ENCODE peak calls at places on chromosomes 13 and 19, in six cellular contexts. I is H1; W is CD4-positive, alpha-beta T cell; Z is omental fat pad; J is K562; Q is astrocyte of the spinal cord. G is an unnamed sample.

GRCh38 chr13:97307882-97308624 is 85.9 kb downstream of the MBNL2 start:
- DNase-seq in I (no peak), W (no peak), Z (no peak), J (no peak), Q (peak; percentile 74), G (no peak)

GRCh38 chr13:30645629-30646028 is 27.9 kb downstream of the USPL1 start:
- DNase-seq in I (no peak), W (no peak), Z (no peak), J (no peak), Q (no peak), G (no peak)

GRCh38 chr13:41697578-41697977 is 240.2 kb downstream of the RGCC start:
- DNase-seq in I (peak; percentile 48), W (no peak), Z (no peak), J (no peak), Q (no peak), G (no peak)

GRCh38 chr19:33240181-33240771 is 14.6 kb upstream of the SLC7A10 start:
- DNase-seq in I (no peak), W (no peak), Z (no peak), J (no peak), Q (no peak), G (no peak)

GRCh38 chr19:57280913-57281425 is 684 bp downstream of the ZNF460 start:
- DNase-seq in I (no peak), W (no peak), Z (no peak), J (peak; percentile 37), Q (no peak), G (no peak)

GRCh38 chr13:98792784-98793183 is 40.3 kb upstream of the SLC15A1 start:
- DNase-seq in I (peak; percentile 24), W (no peak), Z (no peak), J (no peak), Q (no peak), G (no peak)

GRCh38 chr13:45718063-45718462 is 15.9 kb downstream of the CBY2 start:
- DNase-seq in I (no peak), W (no peak), Z (no peak), J (peak; percentile 21), Q (peak; percentile 22), G (no peak)

GRCh38 chr19:17686592-17687042 is 1.5 kb downstream of the UNC13A start:
- DNase-seq in I (peak; percentile 85), W (no peak), Z (no peak), J (peak; percentile 74), Q (peak; percentile 42), G (peak; percentile 43)

GRCh38 chr19:32822916-32823746 is 46.4 kb downstream of the SLC7A9 start:
- DNase-seq in I (no peak), W (no peak), Z (no peak), J (no peak), Q (no peak), G (no peak)

GRCh38 chr13:110876592-110876991 is 38.3 kb downstream of the ANKRD10 start:
- DNase-seq in I (no peak), W (no peak), Z (no peak), J (no peak), Q (no peak), G (no peak)

GRCh38 chr13:35190241-35190640 is 248.2 kb downstream of the NBEA start:
- DNase-seq in I (no peak), W (no peak), Z (no peak), J (no peak), Q (no peak), G (no peak)

GRCh38 chr13:112072531-112073244 is 5.7 kb downstream of the SOX1 start:
- DNase-seq in I (peak; percentile 88), W (no peak), Z (no peak), J (no peak), Q (no peak), G (peak; percentile 79)

GRCh38 chr13:42740753-42741152 is 40.6 kb upstream of the FAM216B start:
- DNase-seq in I (no peak), W (no peak), Z (no peak), J (peak; percentile 2), Q (no peak), G (no peak)

GRCh38 chr13:52348983-52349780 is 56.8 kb downstream of the THSD1 start:
- DNase-seq in I (no peak), W (no peak), Z (no peak), J (peak; percentile 26), Q (peak; percentile 57), G (no peak)

GRCh38 chr19:7789447-7789846 is 26.4 kb downstream of the CLEC4M start:
- DNase-seq in I (peak; percentile 89), W (peak; percentile 38), Z (no peak), J (no peak), Q (no peak), G (no peak)

GRCh38 chr13:74056829-74057564 is 77.2 kb downstream of the KLF12 start:
- DNase-seq in I (no peak), W (no peak), Z (no peak), J (no peak), Q (no peak), G (no peak)

GRCh38 chr13:24274452-24274971 is 34.9 kb upstream of the C1QTNF9 start:
- DNase-seq in I (no peak), W (peak; percentile 42), Z (no peak), J (no peak), Q (no peak), G (no peak)

GRCh38 chr13:111187879-111188643 is 73.0 kb downstream of the ARHGEF7 start:
- DNase-seq in I (no peak), W (no peak), Z (no peak), J (no peak), Q (peak; percentile 64), G (no peak)

DNA sequence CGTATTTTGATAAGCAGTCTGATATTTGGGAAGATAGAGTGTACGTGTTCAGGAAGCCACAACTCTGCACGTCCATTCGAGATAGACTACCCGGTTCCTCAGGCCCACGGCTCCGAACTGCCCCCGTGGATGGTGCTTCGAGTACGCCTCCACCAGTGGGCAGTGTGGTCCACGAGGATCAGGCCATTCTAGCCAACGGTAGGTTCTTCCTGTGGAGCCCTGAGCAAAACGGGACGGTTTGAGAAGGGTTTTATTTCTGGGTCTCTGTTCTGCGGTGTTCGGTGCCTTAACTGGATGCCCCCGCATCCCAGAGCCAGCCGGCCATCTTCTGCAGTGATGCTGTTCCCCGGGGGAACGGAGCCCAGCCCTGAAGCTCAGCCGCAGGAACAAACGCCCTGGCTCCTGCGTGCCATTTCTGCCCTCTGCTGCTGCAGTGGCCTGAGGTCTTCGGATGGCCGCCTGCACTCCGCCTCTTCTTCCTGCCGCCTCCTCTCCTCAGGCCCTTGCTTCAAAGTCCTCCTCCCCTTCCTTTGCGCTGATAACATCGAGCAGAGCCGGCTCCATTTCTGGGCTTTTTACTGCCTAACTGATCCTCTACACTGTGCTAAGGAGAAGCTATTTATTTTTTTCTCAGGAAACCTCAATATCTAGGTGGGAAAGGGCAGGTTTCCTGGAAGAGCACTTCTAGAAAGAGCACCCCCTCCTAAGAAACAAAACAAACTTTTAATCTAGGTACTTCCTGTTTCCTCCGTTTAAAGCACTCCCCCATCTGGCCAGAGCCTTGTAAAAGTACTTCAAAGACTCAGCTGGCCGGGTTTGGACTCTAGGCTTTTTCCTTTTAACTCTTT is 36.2 kb upstream of the SLC46A3 start:
- DNase-seq in I (peak; percentile 57), W (no peak), Z (no peak), J (peak; percentile 41), Q (peak; percentile 45), G (no peak)
- TF ChIP-seq CTCF in I (peak; percentile 59), W (no peak), Z (no peak), J (peak; percentile 8), Q (no peak), G (no peak)

GRCh38 chr19:2949939-2950285 is 5.1 kb upstream of the ZNF77 start:
- DNase-seq in I (no peak), W (no peak), Z (no peak), J (peak; percentile 98), Q (peak; percentile 19), G (no peak)

GRCh38 chr19:2942928-2943640 is 1.7 kb downstream of the ZNF77 start:
- DNase-seq in I (no peak), W (no peak), Z (no peak), J (no peak), Q (no peak), G (no peak)

GRCh38 chr19:2945575-2946184 is 909 bp upstream of the ZNF77 start:
- DNase-seq in I (no peak), W (no peak), Z (no peak), J (no peak), Q (no peak), G (no peak)

GRCh38 chr19:2944403-2944774 is 382 bp downstream of the ZNF77 start:
- DNase-seq in I (no peak), W (no peak), Z (no peak), J (no peak), Q (no peak), G (no peak)

DNA sequence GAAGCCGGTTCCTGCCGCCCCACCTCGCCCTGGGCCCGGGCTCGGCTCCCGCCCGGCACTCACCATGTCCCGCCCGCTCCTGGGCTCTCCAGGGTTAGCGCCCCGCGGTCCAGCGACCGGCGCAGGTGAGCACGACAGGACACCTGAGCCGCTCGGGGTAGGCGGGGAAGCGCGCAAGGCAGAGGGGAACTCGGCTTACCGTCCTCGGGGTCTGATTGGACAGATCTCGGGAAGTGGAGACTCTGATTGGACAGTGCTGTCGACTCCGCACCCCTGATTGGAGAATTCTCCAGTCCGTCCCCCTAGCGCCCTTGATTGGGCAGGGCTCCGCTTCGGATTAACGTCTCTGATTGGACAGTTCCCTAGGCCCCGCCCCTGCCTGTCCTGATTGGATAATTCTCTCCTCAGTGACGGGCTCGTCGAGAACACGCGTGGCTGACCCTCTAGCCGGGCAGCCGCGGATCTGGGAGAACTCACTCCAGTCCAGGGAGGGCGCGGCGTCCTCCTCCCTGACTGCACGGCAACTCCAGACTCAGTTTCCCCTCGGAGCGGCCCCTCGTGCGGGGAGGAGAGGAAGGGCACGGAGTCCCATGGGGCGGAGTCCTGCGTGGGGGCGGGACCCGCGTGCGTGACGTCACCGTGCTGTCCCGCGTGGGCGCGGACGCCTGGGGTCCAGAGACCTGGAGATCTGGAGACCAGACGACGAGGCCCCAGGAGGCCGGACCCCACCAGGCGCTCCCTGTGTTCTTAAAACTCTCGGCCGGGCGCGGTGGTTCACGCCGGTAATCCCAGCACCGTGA is at the start of gene ZNF77:
- DNase-seq in I (peak; percentile 98), W (peak; percentile 99), Z (peak; percentile 99), J (peak; percentile 99), Q (peak; percentile 99), G (peak; percentile 97)
- TF ChIP-seq CTCF in I (no peak), W (no peak), Z (no peak), J (no peak), Q (no peak), G (peak; percentile 8)

GRCh38 chr19:44585371-44586141 is 27.8 kb upstream of the IGSF23 start:
- DNase-seq in I (no peak), W (no peak), Z (no peak), J (no peak), Q (peak; percentile 39), G (no peak)

GRCh38 chr19:44588753-44589112 is 24.6 kb upstream of the IGSF23 start:
- DNase-seq in I (no peak), W (no peak), Z (no peak), J (no peak), Q (no peak), G (no peak)

GRCh38 chr19:44590245-44591059 is 22.9 kb upstream of the IGSF23 start:
- DNase-seq in I (no peak), W (no peak), Z (no peak), J (peak; percentile 37), Q (no peak), G (no peak)

GRCh38 chr19:44592451-44592890 is 20.9 kb upstream of the IGSF23 start:
- DNase-seq in I (no peak), W (no peak), Z (no peak), J (peak; percentile 50), Q (no peak), G (no peak)

GRCh38 chr19:44587863-44588752 is 25.3 kb upstream of the IGSF23 start:
- DNase-seq in I (no peak), W (no peak), Z (no peak), J (peak; percentile 80), Q (peak; percentile 93), G (no peak)
- TF ChIP-seq CTCF in I (no peak), W (no peak), Z (no peak), J (no peak), Q (peak; percentile 33), G (no peak)

GRCh38 chr13:21232599-21232998 is 56.1 kb downstream of the MRPL57 start:
- DNase-seq in I (no peak), W (no peak), Z (no peak), J (no peak), Q (no peak), G (no peak)
- TF ChIP-seq CTCF in I (no peak), W (no peak), Z (no peak), J (no peak), Q (no peak), G (no peak)